ENCODE peak calls at places on chromosomes 7 and 10, in six cellular contexts. X, E, P, G, U and M are unnamed samples.

GRCh38 chr7:85023066-85023687 is 163.7 kb downstream of the SEMA3D start:
- DNase-seq in X (no peak), E (peak), P (no peak), G (no peak), U (no peak), M (no peak)

GRCh38 chr10:62614389-62615157 is 189.9 kb upstream of the ADO start:
- DNase-seq in X (peak), E (no peak), P (no peak), G (peak), U (no peak), M (no peak)

GRCh38 chr7:140347218-140347617 is 51.1 kb downstream of the SLC37A3 start:
- DNase-seq in X (no peak), E (no peak), P (no peak), G (no peak), U (no peak), M (no peak)

GRCh38 chr7:99975782-99976521 is at the start of gene AZGP1:
- DNase-seq in X (no peak), E (no peak), P (no peak), G (no peak), U (no peak), M (no peak)

GRCh38 chr10:132199268-132199853 is 12.6 kb downstream of the DPYSL4 start:
- DNase-seq in X (no peak), E (no peak), P (no peak), G (no peak), U (no peak), M (no peak)

GRCh38 chr10:72340510-72340895 is 14.2 kb downstream of the DNAJB12 start:
- DNase-seq in X (peak), E (peak), P (peak), G (peak), U (no peak), M (peak)

GRCh38 chr10:26855186-26855585 is 5.6 kb downstream of the ABI1 start:
- DNase-seq in X (no peak), E (peak), P (no peak), G (no peak), U (peak), M (no peak)

GRCh38 chr7:96354881-96355280 is 33.0 kb upstream of the SLC25A13 start:
- DNase-seq in X (no peak), E (no peak), P (no peak), G (no peak), U (no peak), M (no peak)

GRCh38 chr7:156049366-156049765 is 237.1 kb upstream of the SHH start:
- DNase-seq in X (no peak), E (no peak), P (no peak), G (no peak), U (no peak), M (no peak)

GRCh38 chr7:12731214-12731656 is 43.8 kb downstream of the ARL4A start:
- DNase-seq in X (no peak), E (peak), P (no peak), G (no peak), U (no peak), M (no peak)

GRCh38 chr10:91227576-91227975 is 7.1 kb downstream of the PCGF5 start:
- DNase-seq in X (no peak), E (no peak), P (no peak), G (no peak), U (no peak), M (no peak)

GRCh38 chr10:79387974-79388850 is 40.9 kb downstream of the PPIF start:
- DNase-seq in X (no peak), E (no peak), P (no peak), G (peak), U (no peak), M (no peak)

GRCh38 chr7:88226886-88227516 is 7.2 kb upstream of the SRI start:
- DNase-seq in X (no peak), E (peak), P (no peak), G (no peak), U (no peak), M (no peak)

GRCh38 chr10:80493482-80494021 is 39.4 kb downstream of the TSPAN14 start:
- DNase-seq in X (no peak), E (peak), P (no peak), G (no peak), U (no peak), M (no peak)

GRCh38 chr7:98276241-98276761 is 5.2 kb upstream of the BRI3 start:
- DNase-seq in X (no peak), E (no peak), P (no peak), G (no peak), U (peak), M (no peak)

GRCh38 chr7:107622937-107623336 is 37.7 kb upstream of the SLC26A4 start:
- DNase-seq in X (no peak), E (no peak), P (no peak), G (no peak), U (no peak), M (no peak)

GRCh38 chr7:43570688-43571365 is 12.1 kb upstream of the STK17A start:
- DNase-seq in X (no peak), E (no peak), P (no peak), G (no peak), U (no peak), M (no peak)

GRCh38 chr10:70906031-70906804 is 17.9 kb upstream of the PCBD1 start:
- DNase-seq in X (no peak), E (no peak), P (no peak), G (no peak), U (no peak), M (no peak)

GRCh38 chr10:122587099-122587725 is 26.7 kb downstream of the DMBT1 start:
- DNase-seq in X (no peak), E (no peak), P (no peak), G (no peak), U (no peak), M (no peak)

GRCh38 chr10:76352300-76352699 is 920.9 kb downstream of the LRMDA start:
- DNase-seq in X (no peak), E (peak), P (no peak), G (no peak), U (peak), M (no peak)

GRCh38 chr10:105579112-105579511 is 938.0 kb downstream of the SORCS3 start:
- DNase-seq in X (no peak), E (no peak), P (no peak), G (no peak), U (no peak), M (no peak)

GRCh38 chr10:75977146-75977545 is 545.7 kb downstream of the LRMDA start:
- DNase-seq in X (no peak), E (no peak), P (no peak), G (no peak), U (no peak), M (no peak)

GRCh38 chr7:105910172-105910571 is 33.8 kb upstream of the ATXN7L1 start:
- DNase-seq in X (no peak), E (no peak), P (no peak), G (no peak), U (no peak), M (no peak)

GRCh38 chr10:125035136-125035535 is 93.2 kb downstream of the ZRANB1 start:
- DNase-seq in X (no peak), E (peak), P (no peak), G (no peak), U (peak), M (no peak)

GRCh38 chr7:77427996-77428603 is 12.0 kb upstream of the GSAP start:
- DNase-seq in X (peak), E (peak), P (no peak), G (peak), U (no peak), M (no peak)

GRCh38 chr7:101717986-101718746 is 89.1 kb upstream of the MYL10 start:
- DNase-seq in X (no peak), E (peak), P (no peak), G (no peak), U (peak), M (no peak)

GRCh38 chr10:111281516-111281915 is 204.7 kb downstream of the ADRA2A start:
- DNase-seq in X (no peak), E (no peak), P (no peak), G (no peak), U (no peak), M (no peak)

GRCh38 chr7:33743594-33743993 is 161.7 kb upstream of the BMPER start:
- DNase-seq in X (no peak), E (no peak), P (no peak), G (no peak), U (peak), M (no peak)

GRCh38 chr10:123972481-123973401 is 81.1 kb upstream of the CPXM2 start:
- DNase-seq in X (no peak), E (no peak), P (no peak), G (no peak), U (no peak), M (no peak)

GRCh38 chr10:74135452-74135851 is 15.2 kb downstream of the AP3M1 start:
- DNase-seq in X (no peak), E (no peak), P (no peak), G (no peak), U (no peak), M (no peak)

GRCh38 chr10:80274396-80275134 is 14.9 kb downstream of the MAT1A start:
- DNase-seq in X (no peak), E (no peak), P (no peak), G (no peak), U (no peak), M (no peak)

GRCh38 chr10:89367529-89367928 is 10.3 kb upstream of the IFIT1B start:
- DNase-seq in X (no peak), E (no peak), P (no peak), G (no peak), U (no peak), M (no peak)

GRCh38 chr10:118963341-118963740 is 66.2 kb upstream of the NANOS1 start:
- DNase-seq in X (no peak), E (no peak), P (no peak), G (no peak), U (no peak), M (no peak)

GRCh38 chr10:30813872-30814471 is 184.4 kb upstream of the LYZL2 start:
- DNase-seq in X (no peak), E (peak), P (no peak), G (no peak), U (no peak), M (no peak)

GRCh38 chr10:72097448-72098300 is 9.3 kb upstream of the SPOCK2 start:
- DNase-seq in X (no peak), E (peak), P (no peak), G (no peak), U (peak), M (no peak)